ENCODE peak calls at places on chromosome 20, in six cellular contexts. C is glutamatergic neuron; T is CD4-positive, alpha-beta T cell; O is omental fat pad; U is heart left ventricle; R is neural crest cell. K is an unnamed sample.

GRCh38 chr20:11849976-11850670 is 67.6 kb upstream of the BTBD3 start:
- DNase-seq in U (no peak), C (no peak), O (no peak), T (no peak), R (no peak), K (peak)

GRCh38 chr20:7773511-7773910 is 166.7 kb downstream of the HAO1 start:
- DNase-seq in U (no peak), R (no peak), O (no peak), C (no peak), T (no peak), K (peak)

GRCh38 chr20:52379723-52380336 is 188.3 kb upstream of the ZFP64 start:
- DNase-seq in T (no peak), U (no peak), C (peak), R (peak), O (no peak), K (peak)

GRCh38 chr20:10006461-10006860 is 28.3 kb upstream of the ANKEF1 start:
- DNase-seq in U (no peak), R (no peak), C (no peak), O (no peak), T (no peak), K (no peak)

GRCh38 chr20:13276945-13277582 is 56.0 kb downstream of the ISM1 start:
- DNase-seq in T (no peak), C (no peak), U (no peak), R (no peak), O (no peak), K (no peak)

GRCh38 chr20:20827992-20828597 is 115.7 kb upstream of the RALGAPA2 start:
- DNase-seq in C (no peak), R (no peak), O (no peak), T (no peak), U (no peak), K (no peak)

GRCh38 chr20:45336530-45337366 is 11.5 kb downstream of the SDC4 start:
- DNase-seq in O (no peak), C (no peak), R (no peak), T (no peak), U (no peak), K (peak)

GRCh38 chr20:15406072-15406471 is 1068.7 kb upstream of the FLRT3 start:
- DNase-seq in T (no peak), U (no peak), C (no peak), O (no peak), R (no peak), K (no peak)

GRCh38 chr20:45104786-45105185 is 3.9 kb upstream of the KCNS1 start:
- DNase-seq in O (no peak), C (no peak), R (no peak), U (no peak), T (no peak), K (peak)

GRCh38 chr20:44396369-44396768 is 40.9 kb downstream of the HNF4A start:
- DNase-seq in T (no peak), R (no peak), O (no peak), C (no peak), U (no peak), K (no peak)

GRCh38 chr20:20877079-20877478 is 164.6 kb upstream of the RALGAPA2 start:
- DNase-seq in U (no peak), O (no peak), R (no peak), C (no peak), T (no peak), K (no peak)

GRCh38 chr20:25237610-25238318 is 10.1 kb upstream of the PYGB start:
- DNase-seq in C (no peak), T (no peak), O (no peak), U (peak), R (no peak), K (peak)

GRCh38 chr20:50957798-50958732 is at the start of gene DPM1:
- DNase-seq in C (peak), O (peak), T (peak), R (peak), U (peak), K (peak)

GRCh38 chr20:39632757-39633156 is 670.6 kb downstream of the DHX35 start:
- DNase-seq in R (no peak), U (no peak), T (no peak), C (no peak), O (no peak), K (no peak)

GRCh38 chr20:46342045-46342378 is 33.7 kb upstream of the CDH22 start:
- DNase-seq in O (no peak), U (no peak), C (no peak), R (no peak), T (no peak), K (no peak)

GRCh38 chr20:44979090-44979621 is 12.8 kb downstream of the STK4 start:
- DNase-seq in T (peak), R (no peak), O (no peak), C (no peak), U (no peak), K (peak)

GRCh38 chr20:20410678-20411077 is 42.8 kb downstream of the INSM1 start:
- DNase-seq in U (peak), T (no peak), O (no peak), R (peak), C (peak), K (peak)

GRCh38 chr20:1368448-1369199 is 24.2 kb downstream of the FKBP1A start:
- DNase-seq in T (no peak), U (no peak), R (no peak), O (no peak), C (no peak), K (no peak)

GRCh38 chr20:55090301-55090700 is 614.9 kb downstream of the DOK5 start:
- DNase-seq in C (no peak), T (no peak), O (no peak), U (no peak), R (no peak), K (no peak)

GRCh38 chr20:9110365-9110764 is 41.5 kb downstream of the PLCB4 start:
- DNase-seq in C (no peak), R (no peak), U (no peak), O (no peak), T (no peak), K (no peak)

GRCh38 chr20:45547206-45547770 is at the start of gene EPPIN:
- DNase-seq in C (no peak), O (no peak), R (no peak), T (no peak), U (no peak), K (no peak)

GRCh38 chr20:15759546-15760216 is 813.6 kb downstream of the KIF16B start:
- DNase-seq in T (no peak), O (no peak), U (no peak), C (no peak), R (no peak), K (peak)

GRCh38 chr20:35604444-35604750 is 11.2 kb upstream of the SPAG4 start:
- DNase-seq in O (no peak), U (no peak), T (no peak), C (no peak), R (no peak), K (peak)
- TF ChIP-seq CTCF in O (no peak), U (no peak), T (peak), C (no peak), R (no peak), K (peak)

GRCh38 chr20:61661025-61661424 is 404.7 kb downstream of the TAF4 start:
- DNase-seq in O (no peak), R (no peak), T (no peak), U (no peak), C (no peak), K (no peak)

GRCh38 chr20:61661583-61661982 is 404.1 kb downstream of the TAF4 start:
- DNase-seq in T (no peak), O (no peak), U (no peak), R (no peak), C (no peak), K (no peak)

GRCh38 chr20:61662946-61663460 is 402.7 kb downstream of the TAF4 start:
- DNase-seq in T (no peak), C (no peak), U (no peak), R (no peak), O (no peak), K (no peak)

GRCh38 chr20:61663521-61664425 is 401.9 kb downstream of the TAF4 start:
- DNase-seq in R (no peak), U (no peak), O (no peak), T (no peak), C (no peak), K (no peak)

DNA sequence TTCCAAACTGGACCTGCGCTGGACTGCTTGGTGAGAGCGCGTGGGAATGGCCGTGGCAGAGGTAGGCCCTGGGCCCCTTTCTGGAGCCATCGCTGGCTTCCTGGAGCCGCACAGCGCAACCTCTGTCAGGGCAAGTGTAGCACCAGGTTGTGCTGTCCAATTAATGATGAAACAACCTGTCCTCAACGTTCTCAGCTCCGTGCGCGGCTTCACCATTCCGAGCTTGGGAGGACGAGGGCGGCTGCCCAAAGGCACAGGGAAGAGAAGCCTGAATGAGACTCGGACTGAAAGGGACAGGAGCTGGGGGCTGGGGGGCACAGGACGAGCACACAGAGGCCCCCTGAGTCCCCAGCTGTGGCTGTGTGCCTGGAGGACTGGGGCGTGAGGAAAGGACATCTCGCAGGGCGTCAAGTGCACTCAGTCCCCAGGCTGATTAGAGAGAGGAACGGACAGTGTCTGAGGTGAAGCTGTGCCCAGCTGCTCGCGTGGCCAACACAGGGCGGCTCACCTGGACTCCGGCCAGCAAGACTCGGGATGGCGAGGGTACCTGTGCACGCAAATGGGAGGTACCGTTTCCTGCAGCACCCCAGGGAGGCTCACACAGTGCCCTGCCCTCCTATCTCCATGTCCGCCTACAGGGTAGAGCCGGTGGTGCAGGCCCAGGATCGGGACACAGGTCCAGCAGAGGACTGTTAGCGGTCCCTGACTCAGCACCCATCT is 403.3 kb downstream of the TAF4 start:
- DNase-seq in R (peak), O (no peak), C (no peak), T (no peak), U (no peak), K (no peak)
- TF ChIP-seq CTCF in R (no peak), O (no peak), C (peak), T (no peak), U (no peak), K (no peak)

DNA sequence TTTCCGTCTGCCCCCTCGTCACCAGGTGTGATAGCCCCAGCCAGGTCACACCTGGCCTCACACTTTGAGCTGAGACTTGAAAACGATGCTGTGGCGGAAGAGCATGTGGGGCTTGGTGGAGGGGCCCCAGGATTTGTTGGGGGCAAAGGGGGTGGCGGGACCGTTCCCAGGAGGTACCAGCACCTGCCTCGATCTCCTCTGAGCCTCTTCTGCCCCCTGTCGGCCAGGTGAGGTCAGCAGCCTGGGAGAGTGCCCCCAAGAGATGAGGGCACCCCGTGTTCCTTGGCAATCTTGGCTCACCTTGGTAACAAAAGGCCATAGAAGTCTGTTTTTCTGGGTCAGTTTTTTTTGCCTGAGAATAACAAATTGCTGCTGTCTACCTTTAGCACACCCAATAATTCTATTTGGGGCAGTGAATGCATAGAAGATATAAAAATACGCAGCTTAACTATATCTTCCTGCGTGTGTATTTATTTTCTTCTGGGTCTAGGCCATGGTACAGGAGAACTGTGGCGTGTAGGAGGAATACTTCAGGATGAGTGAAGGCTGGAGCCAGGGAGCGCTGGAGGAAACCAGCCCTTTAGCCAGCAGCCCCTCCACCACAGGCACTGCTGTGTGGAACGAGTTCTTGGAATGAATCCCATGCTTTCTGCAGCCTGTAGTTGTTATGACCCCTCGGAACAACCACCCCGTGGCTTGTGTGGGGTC is 25.2 kb downstream of the SPATA2 start:
- DNase-seq in O (peak), U (no peak), C (no peak), R (no peak), T (no peak), K (peak)
- TF ChIP-seq CTCF in O (no peak), U (no peak), C (no peak), R (peak), T (peak), K (peak)

GRCh38 chr20:34473262-34473883 is 42.8 kb upstream of the DYNLRB1 start:
- DNase-seq in R (peak), U (peak), C (peak), O (no peak), T (no peak), K (peak)
- TF ChIP-seq CTCF in R (peak), U (no peak), C (no peak), O (no peak), T (peak), K (peak)

GRCh38 chr20:33007376-33008335 is at the start of gene BPIFB2:
- DNase-seq in R (no peak), C (no peak), U (no peak), T (no peak), O (no peak), K (no peak)

GRCh38 chr20:33009214-33010132 is 2.0 kb downstream of the BPIFB2 start:
- DNase-seq in U (no peak), C (no peak), T (no peak), O (no peak), R (peak), K (no peak)

GRCh38 chr20:33010133-33010504 is 2.6 kb downstream of the BPIFB2 start:
- DNase-seq in U (no peak), C (no peak), R (no peak), O (no peak), T (no peak), K (no peak)

GRCh38 chr20:33006776-33007375 is 628 bp upstream of the BPIFB2 start:
- DNase-seq in U (no peak), C (no peak), T (no peak), O (no peak), R (no peak), K (no peak)

GRCh38 chr20:33008336-33009213 is 1.1 kb downstream of the BPIFB2 start:
- DNase-seq in R (no peak), T (no peak), C (no peak), O (no peak), U (no peak), K (no peak)
- TF ChIP-seq CTCF in R (no peak), T (no peak), C (no peak), O (no peak), U (no peak), K (no peak)

GRCh38 chr20:63791497-63792156 is 39.4 kb downstream of the ZBTB46 start:
- DNase-seq in U (peak), C (peak), R (peak), O (no peak), T (no peak), K (no peak)
- TF ChIP-seq CTCF in U (no peak), C (no peak), R (no peak), O (no peak), T (no peak), K (no peak)

GRCh38 chr20:34268851-34269668 is 27.8 kb downstream of the ASIP start:
- DNase-seq in R (no peak), O (no peak), T (peak), C (peak), U (no peak), K (no peak)
- TF ChIP-seq CTCF in R (no peak), O (no peak), T (no peak), C (no peak), U (no peak), K (no peak)

GRCh38 chr20:59437601-59438031 is 137.2 kb downstream of the EDN3 start:
- DNase-seq in R (no peak), C (no peak), O (no peak), T (no peak), U (no peak), K (no peak)

GRCh38 chr20:59438201-59438600 is 137.8 kb downstream of the EDN3 start:
- DNase-seq in T (no peak), U (no peak), C (no peak), O (no peak), R (no peak), K (no peak)

GRCh38 chr20:59441860-59442810 is 141.7 kb downstream of the EDN3 start:
- DNase-seq in R (no peak), O (no peak), T (no peak), U (no peak), C (no peak), K (no peak)

GRCh38 chr20:59441306-59441705 is 140.9 kb downstream of the EDN3 start:
- DNase-seq in R (no peak), U (no peak), T (no peak), C (no peak), O (no peak), K (no peak)

GRCh38 chr20:59439243-59439642 is 138.8 kb downstream of the EDN3 start:
- DNase-seq in U (no peak), R (no peak), T (no peak), O (no peak), C (no peak), K (no peak)
- TF ChIP-seq CTCF in U (no peak), R (no peak), T (no peak), O (no peak), C (no peak), K (no peak)

DNA sequence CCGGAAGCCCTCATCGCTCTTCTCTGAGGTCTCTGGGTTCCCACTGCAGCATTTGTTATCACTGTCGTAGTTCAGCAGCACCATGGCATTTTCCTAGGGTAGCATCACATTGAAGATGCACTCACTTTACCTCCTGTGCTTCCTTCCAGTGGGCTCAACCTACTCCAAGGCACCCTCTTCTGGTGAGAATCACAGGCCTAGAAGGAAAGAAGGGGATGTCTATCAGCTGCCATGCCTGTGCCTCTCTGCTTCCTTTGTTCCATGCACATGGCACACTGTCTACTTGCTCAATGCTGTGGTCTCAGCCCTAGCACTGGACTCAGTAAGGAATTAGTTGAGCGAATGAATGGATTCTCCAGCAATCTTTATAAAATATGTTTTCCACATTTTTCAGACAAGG is 22.6 kb downstream of the CST4 start:
- DNase-seq in C (no peak), R (no peak), O (no peak), T (no peak), U (no peak), K (no peak)
- TF ChIP-seq CTCF in C (no peak), R (no peak), O (no peak), T (no peak), U (no peak), K (peak)